ENCODE peak calls at places on chromosomes 16 and 17, in six cellular contexts. D is cerebellar cortex, P is Caco-2, E is head of caudate nucleus, L is neural crest cell, J is fibroblast of lung. H is an unnamed sample.

GRCh38 chr16:72673118-72673517 is 374.8 kb downstream of the ZFHX3 start:
- DNase-seq in D (no peak), P (no peak), E (no peak), L (no peak), J (peak), H (no peak)

GRCh38 chr17:34826332-34826731 is 134.9 kb downstream of the CCT6B start:
- DNase-seq in D (no peak), P (no peak), E (no peak), L (peak), J (no peak), H (no peak)

GRCh38 chr17:10121971-10122707 is 76.3 kb downstream of the GAS7 start:
- DNase-seq in D (no peak), P (no peak), E (no peak), L (no peak), J (no peak), H (no peak)

GRCh38 chr17:66689192-66689591 is 145.7 kb upstream of the CACNG5 start:
- DNase-seq in D (no peak), P (no peak), E (no peak), L (no peak), J (no peak), H (no peak)

GRCh38 chr17:29591737-29592624 is 951 bp upstream of the ANKRD13B start:
- DNase-seq in D (peak), P (peak), E (peak), L (peak), J (peak), H (peak)

GRCh38 chr16:72766506-72766905 is 281.4 kb downstream of the ZFHX3 start:
- DNase-seq in D (no peak), P (no peak), E (no peak), L (no peak), J (no peak), H (no peak)

GRCh38 chr16:49492090-49492801 is 118.6 kb downstream of the C16orf78 start:
- DNase-seq in D (peak), P (peak), E (peak), L (peak), J (no peak), H (no peak)

GRCh38 chr17:5678171-5678570 is 93.9 kb upstream of the NLRP1 start:
- DNase-seq in D (no peak), P (no peak), E (no peak), L (no peak), J (no peak), H (no peak)

GRCh38 chr16:87963400-87963799 is 12.2 kb downstream of the BANP start:
- DNase-seq in D (no peak), P (no peak), E (no peak), L (no peak), J (peak), H (peak)

GRCh38 chr16:80006175-80006895 is 405.8 kb upstream of the MAF start:
- DNase-seq in D (no peak), P (peak), E (no peak), L (no peak), J (peak), H (no peak)

GRCh38 chr17:78176548-78177025 is 8.2 kb downstream of the SYNGR2 start:
- DNase-seq in D (peak), P (peak), E (peak), L (peak), J (peak), H (peak)

GRCh38 chr16:71746442-71747046 is 22.0 kb upstream of the PHLPP2 start:
- DNase-seq in D (peak), P (peak), E (no peak), L (no peak), J (peak), H (no peak)